ENCODE peak calls at places on chromosome 22, in five cellular contexts. One of them, this sample, is unnamed.
A peak's percentile ranks its signal among the peaks of the same experiment; 100 is the strongest.

GRCh38 chr22:37745548-37746365 is 48.9 kb downstream of the TRIOBP start:
- DNase-seq in activated gamma-delta T cell treated with Interleukin-2 at 50 U/mL for 16 hours: peak; percentile 85
- DNase-seq in epithelial cell of esophagus: peak; percentile 91
- DNase-seq in memory B cell: peak; percentile 71
- DNase-seq in smooth muscle cell of the brain vasculature: peak; percentile 58
- DNase-seq in this sample: peak; percentile 95

GRCh38 chr22:50303848-50304527 is 3.5 kb downstream of the PLXNB2 start:
- DNase-seq in smooth muscle cell of the brain vasculature: no peak
- DNase-seq in memory B cell: peak; percentile 51
- DNase-seq in epithelial cell of esophagus: peak; percentile 57
- DNase-seq in activated gamma-delta T cell treated with Interleukin-2 at 50 U/mL for 16 hours: no peak
- DNase-seq in this sample: no peak

GRCh38 chr22:47374901-47375575 is 612.6 kb downstream of the TBC1D22A start:
- DNase-seq in activated gamma-delta T cell treated with Interleukin-2 at 50 U/mL for 16 hours: no peak
- DNase-seq in memory B cell: no peak
- DNase-seq in smooth muscle cell of the brain vasculature: no peak
- DNase-seq in epithelial cell of esophagus: no peak
- DNase-seq in this sample: no peak

GRCh38 chr22:30890689-30891442 is 77.7 kb downstream of the MORC2 start:
- DNase-seq in epithelial cell of esophagus: peak; percentile 55
- DNase-seq in memory B cell: no peak
- DNase-seq in activated gamma-delta T cell treated with Interleukin-2 at 50 U/mL for 16 hours: no peak
- DNase-seq in smooth muscle cell of the brain vasculature: no peak
- DNase-seq in this sample: peak; percentile 58

GRCh38 chr22:36330655-36331305 is 57.0 kb downstream of the MYH9 start:
- DNase-seq in smooth muscle cell of the brain vasculature: no peak
- DNase-seq in epithelial cell of esophagus: no peak
- DNase-seq in activated gamma-delta T cell treated with Interleukin-2 at 50 U/mL for 16 hours: no peak
- DNase-seq in memory B cell: no peak
- DNase-seq in this sample: peak; percentile 61

GRCh38 chr22:49780992-49781782 is 46.5 kb downstream of the BRD1 start:
- DNase-seq in memory B cell: no peak
- DNase-seq in activated gamma-delta T cell treated with Interleukin-2 at 50 U/mL for 16 hours: no peak
- DNase-seq in epithelial cell of esophagus: no peak
- DNase-seq in smooth muscle cell of the brain vasculature: no peak
- DNase-seq in this sample: no peak

GRCh38 chr22:19568337-19569311 is 44.4 kb upstream of the CLDN5 start:
- DNase-seq in epithelial cell of esophagus: peak; percentile 85
- DNase-seq in memory B cell: no peak
- DNase-seq in smooth muscle cell of the brain vasculature: no peak
- DNase-seq in activated gamma-delta T cell treated with Interleukin-2 at 50 U/mL for 16 hours: no peak
- DNase-seq in this sample: no peak

GRCh38 chr22:28018461-28018927 is 99.4 kb upstream of the PITPNB start:
- DNase-seq in smooth muscle cell of the brain vasculature: no peak
- DNase-seq in memory B cell: no peak
- DNase-seq in activated gamma-delta T cell treated with Interleukin-2 at 50 U/mL for 16 hours: no peak
- DNase-seq in epithelial cell of esophagus: no peak
- DNase-seq in this sample: no peak

GRCh38 chr22:43205748-43206514 is 19.0 kb upstream of the TTLL12 start:
- DNase-seq in activated gamma-delta T cell treated with Interleukin-2 at 50 U/mL for 16 hours: peak; percentile 32
- DNase-seq in memory B cell: no peak
- DNase-seq in epithelial cell of esophagus: no peak
- DNase-seq in smooth muscle cell of the brain vasculature: no peak
- DNase-seq in this sample: no peak

GRCh38 chr22:39487826-39488520 is 14.1 kb upstream of the MIEF1 start:
- DNase-seq in smooth muscle cell of the brain vasculature: no peak
- DNase-seq in epithelial cell of esophagus: no peak
- DNase-seq in activated gamma-delta T cell treated with Interleukin-2 at 50 U/mL for 16 hours: no peak
- DNase-seq in memory B cell: no peak
- DNase-seq in this sample: no peak

GRCh38 chr22:19811811-19812771 is 42.6 kb downstream of the GNB1L start:
- DNase-seq in activated gamma-delta T cell treated with Interleukin-2 at 50 U/mL for 16 hours: no peak
- DNase-seq in memory B cell: no peak
- DNase-seq in epithelial cell of esophagus: peak; percentile 23
- DNase-seq in smooth muscle cell of the brain vasculature: no peak
- DNase-seq in this sample: no peak

GRCh38 chr22:37486224-37486845 is at the start of gene MFNG:
- DNase-seq in activated gamma-delta T cell treated with Interleukin-2 at 50 U/mL for 16 hours: peak; percentile 75
- DNase-seq in smooth muscle cell of the brain vasculature: no peak
- DNase-seq in epithelial cell of esophagus: peak; percentile 48
- DNase-seq in memory B cell: peak; percentile 68
- DNase-seq in this sample: peak; percentile 66

GRCh38 chr22:40071720-40072119 is 77.0 kb downstream of the FAM83F start:
- DNase-seq in activated gamma-delta T cell treated with Interleukin-2 at 50 U/mL for 16 hours: no peak
- DNase-seq in epithelial cell of esophagus: no peak
- DNase-seq in memory B cell: no peak
- DNase-seq in smooth muscle cell of the brain vasculature: no peak
- DNase-seq in this sample: no peak

GRCh38 chr22:37270928-37271650 is 11.2 kb upstream of the CYTH4 start:
- DNase-seq in epithelial cell of esophagus: no peak
- DNase-seq in smooth muscle cell of the brain vasculature: no peak
- DNase-seq in activated gamma-delta T cell treated with Interleukin-2 at 50 U/mL for 16 hours: no peak
- DNase-seq in memory B cell: no peak
- DNase-seq in this sample: no peak

GRCh38 chr22:26846645-26847044 is 189.3 kb downstream of the MIAT start:
- DNase-seq in activated gamma-delta T cell treated with Interleukin-2 at 50 U/mL for 16 hours: no peak
- DNase-seq in memory B cell: no peak
- DNase-seq in epithelial cell of esophagus: no peak
- DNase-seq in smooth muscle cell of the brain vasculature: no peak
- DNase-seq in this sample: no peak

GRCh38 chr22:35319244-35319985 is 19.7 kb downstream of the TOM1 start:
- DNase-seq in memory B cell: no peak
- DNase-seq in epithelial cell of esophagus: no peak
- DNase-seq in activated gamma-delta T cell treated with Interleukin-2 at 50 U/mL for 16 hours: no peak
- DNase-seq in smooth muscle cell of the brain vasculature: no peak
- DNase-seq in this sample: no peak

GRCh38 chr22:37079158-37079557 is 27.6 kb downstream of the KCTD17 start:
- DNase-seq in smooth muscle cell of the brain vasculature: no peak
- DNase-seq in memory B cell: no peak
- DNase-seq in epithelial cell of esophagus: no peak
- DNase-seq in activated gamma-delta T cell treated with Interleukin-2 at 50 U/mL for 16 hours: no peak
- DNase-seq in this sample: no peak

GRCh38 chr22:46845281-46846153 is 83.1 kb downstream of the TBC1D22A start:
- DNase-seq in memory B cell: no peak
- DNase-seq in epithelial cell of esophagus: peak; percentile 50
- DNase-seq in activated gamma-delta T cell treated with Interleukin-2 at 50 U/mL for 16 hours: no peak
- DNase-seq in smooth muscle cell of the brain vasculature: no peak
- DNase-seq in this sample: peak; percentile 20

GRCh38 chr22:49380095-49380827 is 447.4 kb downstream of the BRD1 start:
- DNase-seq in epithelial cell of esophagus: no peak
- DNase-seq in smooth muscle cell of the brain vasculature: no peak
- DNase-seq in memory B cell: no peak
- DNase-seq in activated gamma-delta T cell treated with Interleukin-2 at 50 U/mL for 16 hours: no peak
- DNase-seq in this sample: no peak

GRCh38 chr22:45543243-45543642 is 40.6 kb downstream of the FBLN1 start:
- DNase-seq in activated gamma-delta T cell treated with Interleukin-2 at 50 U/mL for 16 hours: no peak
- DNase-seq in smooth muscle cell of the brain vasculature: no peak
- DNase-seq in epithelial cell of esophagus: no peak
- DNase-seq in memory B cell: no peak
- DNase-seq in this sample: no peak

GRCh38 chr22:50626856-50627451 is 998 bp downstream of the ARSA start:
- DNase-seq in activated gamma-delta T cell treated with Interleukin-2 at 50 U/mL for 16 hours: no peak
- DNase-seq in epithelial cell of esophagus: no peak
- DNase-seq in smooth muscle cell of the brain vasculature: no peak
- DNase-seq in memory B cell: no peak
- DNase-seq in this sample: no peak

GRCh38 chr22:44664149-44664548 is 37.9 kb upstream of the PRR5 start:
- DNase-seq in activated gamma-delta T cell treated with Interleukin-2 at 50 U/mL for 16 hours: peak; percentile 55
- DNase-seq in memory B cell: no peak
- DNase-seq in epithelial cell of esophagus: no peak
- DNase-seq in smooth muscle cell of the brain vasculature: no peak
- DNase-seq in this sample: no peak

GRCh38 chr22:26847816-26848215 is 190.4 kb downstream of the MIAT start:
- DNase-seq in memory B cell: no peak
- DNase-seq in smooth muscle cell of the brain vasculature: no peak
- DNase-seq in epithelial cell of esophagus: no peak
- DNase-seq in activated gamma-delta T cell treated with Interleukin-2 at 50 U/mL for 16 hours: no peak
- DNase-seq in this sample: no peak

GRCh38 chr22:39349506-39349966 is 255 bp upstream of the SYNGR1 start:
- DNase-seq in activated gamma-delta T cell treated with Interleukin-2 at 50 U/mL for 16 hours: no peak
- DNase-seq in smooth muscle cell of the brain vasculature: no peak
- DNase-seq in epithelial cell of esophagus: no peak
- DNase-seq in memory B cell: peak; percentile 43
- DNase-seq in this sample: peak; percentile 77

GRCh38 chr22:27241430-27242110 is 560.0 kb downstream of the MN1 start:
- DNase-seq in epithelial cell of esophagus: no peak
- DNase-seq in memory B cell: no peak
- DNase-seq in smooth muscle cell of the brain vasculature: no peak
- DNase-seq in activated gamma-delta T cell treated with Interleukin-2 at 50 U/mL for 16 hours: no peak
- DNase-seq in this sample: no peak

GRCh38 chr22:31814942-31815341 is 61.1 kb downstream of the DEPDC5 start:
- DNase-seq in smooth muscle cell of the brain vasculature: no peak
- DNase-seq in epithelial cell of esophagus: no peak
- DNase-seq in memory B cell: no peak
- DNase-seq in activated gamma-delta T cell treated with Interleukin-2 at 50 U/mL for 16 hours: no peak
- DNase-seq in this sample: no peak

GRCh38 chr22:48275412-48275811 is 1513.0 kb downstream of the TBC1D22A start:
- DNase-seq in memory B cell: no peak
- DNase-seq in smooth muscle cell of the brain vasculature: no peak
- DNase-seq in activated gamma-delta T cell treated with Interleukin-2 at 50 U/mL for 16 hours: no peak
- DNase-seq in epithelial cell of esophagus: no peak
- DNase-seq in this sample: no peak

GRCh38 chr22:21694795-21695431 is 29.1 kb downstream of the PPIL2 start:
- DNase-seq in activated gamma-delta T cell treated with Interleukin-2 at 50 U/mL for 16 hours: no peak
- DNase-seq in epithelial cell of esophagus: no peak
- DNase-seq in memory B cell: no peak
- DNase-seq in smooth muscle cell of the brain vasculature: no peak
- DNase-seq in this sample: no peak

GRCh38 chr22:48874956-48875355 is 952.7 kb downstream of the BRD1 start:
- DNase-seq in memory B cell: no peak
- DNase-seq in epithelial cell of esophagus: no peak
- DNase-seq in smooth muscle cell of the brain vasculature: no peak
- DNase-seq in activated gamma-delta T cell treated with Interleukin-2 at 50 U/mL for 16 hours: no peak
- DNase-seq in this sample: no peak

GRCh38 chr22:32487021-32487420 is 12.4 kb downstream of the FBXO7 start:
- DNase-seq in memory B cell: no peak
- DNase-seq in activated gamma-delta T cell treated with Interleukin-2 at 50 U/mL for 16 hours: no peak
- DNase-seq in smooth muscle cell of the brain vasculature: no peak
- DNase-seq in epithelial cell of esophagus: no peak
- DNase-seq in this sample: no peak

GRCh38 chr22:17013396-17014100 is 5.5 kb upstream of the GAB4 start:
- DNase-seq in activated gamma-delta T cell treated with Interleukin-2 at 50 U/mL for 16 hours: no peak
- DNase-seq in smooth muscle cell of the brain vasculature: no peak
- DNase-seq in memory B cell: no peak
- DNase-seq in epithelial cell of esophagus: no peak
- DNase-seq in this sample: no peak

GRCh38 chr22:17085277-17086091 is 684 bp downstream of the IL17RA start:
- DNase-seq in epithelial cell of esophagus: peak; percentile 35
- DNase-seq in memory B cell: peak; percentile 29
- DNase-seq in smooth muscle cell of the brain vasculature: no peak
- DNase-seq in activated gamma-delta T cell treated with Interleukin-2 at 50 U/mL for 16 hours: no peak
- DNase-seq in this sample: no peak

GRCh38 chr22:26443901-26444300 is 14.8 kb downstream of the ASPHD2 start:
- DNase-seq in epithelial cell of esophagus: no peak
- DNase-seq in memory B cell: no peak
- DNase-seq in smooth muscle cell of the brain vasculature: no peak
- DNase-seq in activated gamma-delta T cell treated with Interleukin-2 at 50 U/mL for 16 hours: no peak
- DNase-seq in this sample: no peak